ENCODE peak calls at places on chromosomes 5 and 9, in seven cellular contexts. I, U, O, H, J, N and M are unnamed samples. For H3K27me3 and H3K36me3, the result is how much of the 10 kb centered on the place peaks cover.

GRCh38 chr5:38285226-38285625 is 26.9 kb downstream of the EGFLAM start:
- DNase-seq in I (no peak), U (no peak), O (no peak), H (no peak), J (no peak), N (no peak), M (no peak)

GRCh38 chr9:92492781-92493401 is 10.6 kb upstream of the ASPN start:
- DNase-seq in I (no peak), U (no peak), O (no peak), H (no peak), J (no peak), N (no peak), M (no peak)

GRCh38 chr9:106885451-106885850 is 22.5 kb downstream of the ZNF462 start:
- DNase-seq in I (no peak), U (no peak), O (peak), H (peak), J (no peak), N (no peak), M (no peak)

GRCh38 chr9:128696923-128697707 is 5.2 kb upstream of the PKN3 start:
- DNase-seq in I (no peak), U (no peak), O (no peak), H (no peak), J (peak), N (no peak), M (no peak)

GRCh38 chr5:130532786-130533185 is 628.5 kb downstream of the CHSY3 start:
- DNase-seq in I (no peak), U (no peak), O (no peak), H (peak), J (no peak), N (no peak), M (no peak)

GRCh38 chr9:84419203-84419602 is 78.6 kb upstream of the SLC28A3 start:
- DNase-seq in I (no peak), U (no peak), O (no peak), H (no peak), J (no peak), N (no peak), M (no peak)

GRCh38 chr9:108108290-108108689 is 618.7 kb upstream of the KLF4 start:
- DNase-seq in I (no peak), U (no peak), O (no peak), H (no peak), J (no peak), N (no peak), M (no peak)

GRCh38 chr9:12604154-12604825 is 88.9 kb upstream of the TYRP1 start:
- DNase-seq in I (no peak), U (no peak), O (peak), H (peak), J (no peak), N (no peak), M (peak)

GRCh38 chr5:156936972-156937371 is 26.1 kb downstream of the TIMD4 start:
- DNase-seq in I (no peak), U (no peak), O (no peak), H (no peak), J (no peak), N (no peak), M (no peak)

GRCh38 chr5:126182901-126183695 is 240.1 kb upstream of the GRAMD2B start:
- DNase-seq in I (no peak), U (no peak), O (no peak), H (no peak), J (peak), N (no peak), M (no peak)

GRCh38 chr5:161414896-161415295 is 131.6 kb downstream of the GABRB2 start:
- DNase-seq in I (no peak), U (no peak), O (no peak), H (no peak), J (no peak), N (no peak), M (no peak)

GRCh38 chr5:136620016-136620419 is 254.7 kb upstream of the TRPC7 start:
- DNase-seq in I (no peak), U (no peak), O (no peak), H (peak), J (no peak), N (no peak), M (no peak)

GRCh38 chr9:113624721-113625120 is 161.2 kb downstream of the RGS3 start:
- DNase-seq in I (no peak), U (no peak), O (peak), H (peak), J (peak), N (no peak), M (no peak)

GRCh38 chr9:35656340-35656739 is 1.5 kb downstream of the RMRP start:
- DNase-seq in I (no peak), U (no peak), O (no peak), H (no peak), J (no peak), N (no peak), M (no peak)

GRCh38 chr9:81145331-81145963 is 543.9 kb downstream of the TLE1 start:
- DNase-seq in I (no peak), U (no peak), O (no peak), H (peak), J (no peak), N (no peak), M (no peak)

DNA sequence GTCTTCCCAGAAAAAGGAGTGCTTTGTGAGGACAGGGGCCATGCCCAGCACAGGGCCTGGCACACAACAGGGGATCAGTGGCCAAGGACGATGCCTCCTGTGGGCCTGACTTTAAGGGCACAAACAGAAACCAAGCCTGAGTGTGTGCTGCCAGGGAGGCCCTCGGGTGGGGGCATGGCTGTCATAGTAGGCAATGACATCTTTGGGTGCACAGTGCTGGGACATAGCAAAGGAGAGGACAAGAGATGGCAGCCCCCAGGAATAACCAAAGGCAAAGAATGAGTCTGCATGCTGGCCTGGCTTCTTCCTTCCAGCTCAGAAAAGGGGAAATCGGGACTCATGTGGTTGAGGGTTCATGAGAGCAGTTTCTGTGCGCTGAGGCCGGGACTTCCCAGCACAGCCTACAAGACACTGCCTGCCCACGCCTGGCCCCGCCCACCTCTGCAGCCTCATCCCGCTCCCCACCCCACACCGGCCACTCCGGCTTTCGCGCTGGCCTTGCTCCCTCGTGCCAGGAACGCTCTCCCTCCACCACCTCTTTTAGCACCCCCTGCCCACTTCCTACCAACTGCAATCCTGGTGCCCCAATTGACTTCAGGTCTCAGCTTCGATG is 13.8 kb upstream of the LHX2 start:
- DNase-seq in I (no peak), U (no peak), O (peak), H (no peak), J (peak), N (no peak), M (peak)
- H3K27me3 ChIP-seq in I (under half), U (under half), O (half or more), H (half or more), J (half or more), N (half or more), M (under half)

DNA sequence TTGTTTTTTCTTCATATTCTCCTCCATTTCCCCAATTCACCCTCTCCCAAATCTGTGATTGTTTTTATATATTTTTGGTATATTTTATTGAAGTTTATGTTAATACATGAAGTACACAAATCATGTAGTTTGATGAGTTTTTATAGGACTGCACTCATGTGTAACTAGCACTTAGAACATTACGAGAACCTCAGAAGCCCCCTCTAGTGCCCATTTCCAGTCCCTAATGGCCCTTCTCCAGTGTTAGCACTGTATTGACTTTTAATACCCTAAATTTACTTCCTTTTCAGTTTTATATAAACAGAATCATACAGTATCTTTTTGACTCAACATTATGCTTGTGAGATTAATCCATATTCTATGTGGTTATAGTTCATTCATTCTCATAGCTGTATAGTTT is 18.5 kb upstream of the FKTN start:
- DNase-seq in I (no peak), U (no peak), O (no peak), H (no peak), J (no peak), N (no peak), M (no peak)
- TF ChIP-seq CTCF in I (peak), U (no peak), O (no peak), H (no peak), J (no peak), N (no peak), M (no peak)

GRCh38 chr5:31504520-31504919 is 27.4 kb downstream of the DROSHA start:
- DNase-seq in I (no peak), U (no peak), O (no peak), H (no peak), J (no peak), N (no peak), M (no peak)
- H3K36me3 ChIP-seq in I (under half), U (half or more), O (under half), H (half or more), J (half or more), N (half or more), M (under half)

GRCh38 chr5:93594591-93595419 is 11.8 kb downstream of the NR2F1 start:
- DNase-seq in I (no peak), U (no peak), O (no peak), H (no peak), J (no peak), N (no peak), M (no peak)

GRCh38 chr5:93593476-93594060 is 10.5 kb downstream of the NR2F1 start:
- DNase-seq in I (no peak), U (no peak), O (no peak), H (no peak), J (no peak), N (no peak), M (no peak)

GRCh38 chr5:93591323-93591945 is 8.4 kb downstream of the NR2F1 start:
- DNase-seq in I (no peak), U (no peak), O (no peak), H (no peak), J (no peak), N (no peak), M (no peak)

GRCh38 chr5:93590511-93590910 is 7.5 kb downstream of the NR2F1 start:
- DNase-seq in I (no peak), U (no peak), O (no peak), H (no peak), J (no peak), N (no peak), M (no peak)

DNA sequence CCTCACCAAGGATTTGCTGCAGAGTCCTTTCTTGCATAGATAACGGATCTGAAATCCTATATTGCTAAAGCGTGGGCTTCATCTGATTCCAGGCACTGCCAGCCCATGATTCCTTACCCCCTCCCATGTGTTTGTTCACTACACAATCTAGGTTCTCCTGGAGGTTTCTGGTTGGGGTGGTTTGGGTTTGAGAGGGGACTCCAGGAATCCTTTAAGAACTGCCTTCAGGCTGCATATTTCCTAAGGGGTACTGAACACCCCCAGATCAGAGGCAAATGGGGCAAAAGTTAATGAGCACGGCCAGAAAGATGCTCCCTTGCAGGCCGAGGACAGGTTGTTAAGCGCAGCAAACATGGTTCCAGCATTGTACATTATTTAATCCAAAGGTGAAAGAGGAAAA is 9.8 kb downstream of the NR2F1 start:
- DNase-seq in I (no peak), U (no peak), O (no peak), H (no peak), J (no peak), N (no peak), M (no peak)
- H3K27me3 ChIP-seq in I (under half), U (half or more), O (under half), H (under half), J (half or more), N (half or more), M (under half)